ENCODE peak calls at places on chromosome 2, in six cellular contexts. One of them, this sample, is unnamed.

GRCh38 chr2:119148082-119148715 is 10.4 kb downstream of the C1QL2 start:
- DNase-seq in mammary epithelial cell: no peak
- DNase-seq in fibroblast of lung: no peak
- DNase-seq in cardiac muscle cell: no peak
- DNase-seq in thoracic aorta: no peak
- DNase-seq in aorta: no peak
- DNase-seq in this sample: no peak

GRCh38 chr2:127174176-127174575 is 45.9 kb downstream of the CYP27C1 start:
- DNase-seq in cardiac muscle cell: no peak
- DNase-seq in fibroblast of lung: peak; percentile 44
- DNase-seq in mammary epithelial cell: no peak
- DNase-seq in thoracic aorta: no peak
- DNase-seq in aorta: no peak
- DNase-seq in this sample: no peak

GRCh38 chr2:30655660-30656059 is 151.6 kb downstream of the CAPN13 start:
- DNase-seq in mammary epithelial cell: no peak
- DNase-seq in fibroblast of lung: peak; percentile 93
- DNase-seq in cardiac muscle cell: no peak
- DNase-seq in aorta: no peak
- DNase-seq in thoracic aorta: no peak
- DNase-seq in this sample: no peak

GRCh38 chr2:219168526-219168925 is 1.3 kb downstream of the SLC23A3 start:
- DNase-seq in mammary epithelial cell: no peak
- DNase-seq in fibroblast of lung: no peak
- DNase-seq in cardiac muscle cell: no peak
- DNase-seq in aorta: no peak
- DNase-seq in thoracic aorta: no peak
- DNase-seq in this sample: no peak

GRCh38 chr2:61460168-61460567 is 10.7 kb downstream of the USP34 start:
- DNase-seq in mammary epithelial cell: peak; percentile 78
- DNase-seq in fibroblast of lung: peak; percentile 78
- DNase-seq in thoracic aorta: no peak
- DNase-seq in aorta: no peak
- DNase-seq in cardiac muscle cell: no peak
- DNase-seq in this sample: no peak

GRCh38 chr2:180618570-180618969 is 361.8 kb upstream of the UBE2E3 start:
- DNase-seq in cardiac muscle cell: no peak
- DNase-seq in mammary epithelial cell: no peak
- DNase-seq in fibroblast of lung: peak; percentile 17
- DNase-seq in thoracic aorta: no peak
- DNase-seq in aorta: no peak
- DNase-seq in this sample: no peak

GRCh38 chr2:210162466-210163124 is 8.6 kb downstream of the KANSL1L start:
- DNase-seq in mammary epithelial cell: no peak
- DNase-seq in fibroblast of lung: no peak
- DNase-seq in aorta: no peak
- DNase-seq in thoracic aorta: no peak
- DNase-seq in cardiac muscle cell: no peak
- DNase-seq in this sample: no peak

GRCh38 chr2:200871151-200871550 is 6.7 kb upstream of the CLK1 start:
- DNase-seq in thoracic aorta: no peak
- DNase-seq in mammary epithelial cell: no peak
- DNase-seq in cardiac muscle cell: no peak
- DNase-seq in fibroblast of lung: no peak
- DNase-seq in aorta: no peak
- DNase-seq in this sample: no peak

GRCh38 chr2:144374163-144374661 is 145.7 kb downstream of the ZEB2 start:
- DNase-seq in mammary epithelial cell: no peak
- DNase-seq in cardiac muscle cell: no peak
- DNase-seq in aorta: no peak
- DNase-seq in thoracic aorta: no peak
- DNase-seq in fibroblast of lung: peak; percentile 82
- DNase-seq in this sample: no peak

GRCh38 chr2:61254536-61254935 is 92.5 kb downstream of the C2orf74 start:
- DNase-seq in mammary epithelial cell: no peak
- DNase-seq in aorta: no peak
- DNase-seq in thoracic aorta: no peak
- DNase-seq in cardiac muscle cell: no peak
- DNase-seq in fibroblast of lung: peak; percentile 22
- DNase-seq in this sample: no peak

GRCh38 chr2:239204876-239205468 is 195.8 kb downstream of the HDAC4 start:
- DNase-seq in fibroblast of lung: no peak
- DNase-seq in aorta: no peak
- DNase-seq in mammary epithelial cell: no peak
- DNase-seq in cardiac muscle cell: no peak
- DNase-seq in thoracic aorta: no peak
- DNase-seq in this sample: no peak

GRCh38 chr2:128196026-128196822 is 105.2 kb downstream of the UGGT1 start:
- DNase-seq in fibroblast of lung: peak; percentile 62
- DNase-seq in aorta: no peak
- DNase-seq in thoracic aorta: no peak
- DNase-seq in mammary epithelial cell: no peak
- DNase-seq in cardiac muscle cell: peak; percentile 55
- DNase-seq in this sample: no peak

GRCh38 chr2:241981076-241981700 is 111.7 kb downstream of the RTP5 start:
- DNase-seq in fibroblast of lung: no peak
- DNase-seq in aorta: no peak
- DNase-seq in mammary epithelial cell: no peak
- DNase-seq in cardiac muscle cell: no peak
- DNase-seq in thoracic aorta: no peak
- DNase-seq in this sample: no peak

GRCh38 chr2:152499921-152500320 is 164.9 kb downstream of the FMNL2 start:
- DNase-seq in cardiac muscle cell: no peak
- DNase-seq in mammary epithelial cell: no peak
- DNase-seq in aorta: no peak
- DNase-seq in fibroblast of lung: peak; percentile 44
- DNase-seq in thoracic aorta: no peak
- DNase-seq in this sample: no peak

GRCh38 chr2:160428425-160428763 is 65.2 kb downstream of the RBMS1 start:
- DNase-seq in thoracic aorta: no peak
- DNase-seq in cardiac muscle cell: no peak
- DNase-seq in aorta: no peak
- DNase-seq in fibroblast of lung: no peak
- DNase-seq in mammary epithelial cell: no peak
- DNase-seq in this sample: no peak

GRCh38 chr2:181188605-181189004 is 208.2 kb downstream of the UBE2E3 start:
- DNase-seq in thoracic aorta: no peak
- DNase-seq in aorta: no peak
- DNase-seq in cardiac muscle cell: no peak
- DNase-seq in fibroblast of lung: no peak
- DNase-seq in mammary epithelial cell: no peak
- DNase-seq in this sample: no peak

GRCh38 chr2:182379235-182379634 is 47.6 kb downstream of the PDE1A start:
- DNase-seq in cardiac muscle cell: no peak
- DNase-seq in aorta: no peak
- DNase-seq in fibroblast of lung: peak; percentile 56
- DNase-seq in mammary epithelial cell: no peak
- DNase-seq in thoracic aorta: no peak
- DNase-seq in this sample: no peak

GRCh38 chr2:74488643-74489481 is 6.0 kb downstream of the TTC31 start:
- DNase-seq in aorta: no peak
- DNase-seq in cardiac muscle cell: no peak
- DNase-seq in fibroblast of lung: no peak
- DNase-seq in thoracic aorta: no peak
- DNase-seq in mammary epithelial cell: no peak
- DNase-seq in this sample: no peak

GRCh38 chr2:33788044-33788443 is 188.9 kb upstream of the FAM98A start:
- DNase-seq in mammary epithelial cell: no peak
- DNase-seq in thoracic aorta: no peak
- DNase-seq in cardiac muscle cell: no peak
- DNase-seq in aorta: no peak
- DNase-seq in fibroblast of lung: peak; percentile 86
- DNase-seq in this sample: no peak

GRCh38 chr2:155021591-155021990 is 323.1 kb downstream of the KCNJ3 start:
- DNase-seq in thoracic aorta: no peak
- DNase-seq in cardiac muscle cell: no peak
- DNase-seq in fibroblast of lung: no peak
- DNase-seq in aorta: no peak
- DNase-seq in mammary epithelial cell: no peak
- DNase-seq in this sample: no peak

GRCh38 chr2:236943068-236943467 is 142.6 kb upstream of the COPS8 start:
- DNase-seq in mammary epithelial cell: no peak
- DNase-seq in fibroblast of lung: no peak
- DNase-seq in aorta: no peak
- DNase-seq in thoracic aorta: no peak
- DNase-seq in cardiac muscle cell: no peak
- DNase-seq in this sample: no peak

GRCh38 chr2:201450910-201451329 is 338 bp downstream of the TRAK2 start:
- DNase-seq in mammary epithelial cell: no peak
- DNase-seq in fibroblast of lung: no peak
- DNase-seq in cardiac muscle cell: no peak
- DNase-seq in thoracic aorta: no peak
- DNase-seq in aorta: no peak
- DNase-seq in this sample: no peak

GRCh38 chr2:221517362-221518121 is 54.6 kb downstream of the EPHA4 start:
- DNase-seq in fibroblast of lung: peak; percentile 96
- DNase-seq in cardiac muscle cell: no peak
- DNase-seq in thoracic aorta: no peak
- DNase-seq in mammary epithelial cell: no peak
- DNase-seq in aorta: no peak
- DNase-seq in this sample: peak; percentile 66

GRCh38 chr2:139885921-139886498 is 1105.8 kb upstream of the NXPH2 start:
- DNase-seq in fibroblast of lung: no peak
- DNase-seq in mammary epithelial cell: no peak
- DNase-seq in cardiac muscle cell: no peak
- DNase-seq in aorta: no peak
- DNase-seq in thoracic aorta: no peak
- DNase-seq in this sample: no peak

GRCh38 chr2:9543557-9543956 is 12.1 kb downstream of the ADAM17 start:
- DNase-seq in thoracic aorta: no peak
- DNase-seq in cardiac muscle cell: no peak
- DNase-seq in mammary epithelial cell: no peak
- DNase-seq in aorta: no peak
- DNase-seq in fibroblast of lung: no peak
- DNase-seq in this sample: peak; percentile 38
- H3K4me1 ChIP-seq in thoracic aorta: peaks cover 66% of the 10 kb centered on the region
- H3K4me1 ChIP-seq in cardiac muscle cell: peaks cover 3% of the 10 kb centered on the region
- H3K4me1 ChIP-seq in mammary epithelial cell: peaks cover 8% of the 10 kb centered on the region
- H3K4me1 ChIP-seq in aorta: no peaks in the 10 kb centered on the region
- H3K4me1 ChIP-seq in fibroblast of lung: peaks cover 4% of the 10 kb centered on the region
- H3K4me1 ChIP-seq in this sample: peaks cover 99% of the 10 kb centered on the region

GRCh38 chr2:207935991-207936370 is 89.3 kb downstream of the PLEKHM3 start:
- DNase-seq in cardiac muscle cell: no peak
- DNase-seq in mammary epithelial cell: no peak
- DNase-seq in thoracic aorta: no peak
- DNase-seq in aorta: no peak
- DNase-seq in fibroblast of lung: no peak
- DNase-seq in this sample: no peak
- H3K4me1 ChIP-seq in cardiac muscle cell: peaks cover 18% of the 10 kb centered on the region
- H3K4me1 ChIP-seq in mammary epithelial cell: peaks cover 8% of the 10 kb centered on the region
- H3K4me1 ChIP-seq in thoracic aorta: no peaks in the 10 kb centered on the region
- H3K4me1 ChIP-seq in aorta: no peaks in the 10 kb centered on the region
- H3K4me1 ChIP-seq in fibroblast of lung: no peaks in the 10 kb centered on the region
- H3K4me1 ChIP-seq in this sample: no peaks in the 10 kb centered on the region

DNA sequence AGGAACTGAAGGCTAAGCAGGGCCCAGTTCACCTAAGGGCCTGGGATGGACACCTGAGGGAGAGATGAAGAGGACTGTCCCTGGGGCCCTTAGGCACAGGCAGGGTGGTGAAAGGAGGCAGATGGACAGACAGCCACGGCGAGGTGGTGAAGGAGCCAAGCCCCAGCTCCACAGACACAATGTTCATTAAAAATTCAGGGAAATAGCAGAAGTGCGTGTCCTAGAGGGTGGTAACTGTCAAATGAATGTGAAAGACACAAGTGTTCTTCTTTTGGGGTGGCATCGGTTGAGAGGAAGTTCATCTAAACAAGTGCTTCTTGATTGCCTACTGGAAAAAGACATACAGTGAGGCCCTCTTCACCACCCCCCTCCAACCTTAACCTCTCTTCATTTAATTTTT is 76.2 kb upstream of the SIX2 start:
- DNase-seq in thoracic aorta: no peak
- DNase-seq in mammary epithelial cell: no peak
- DNase-seq in fibroblast of lung: no peak
- DNase-seq in cardiac muscle cell: no peak
- DNase-seq in aorta: no peak
- DNase-seq in this sample: no peak
- H3K4me1 ChIP-seq in thoracic aorta: no peaks in the 10 kb centered on the region
- H3K4me1 ChIP-seq in mammary epithelial cell: no peaks in the 10 kb centered on the region
- H3K4me1 ChIP-seq in fibroblast of lung: no peaks in the 10 kb centered on the region
- H3K4me1 ChIP-seq in cardiac muscle cell: no peaks in the 10 kb centered on the region
- H3K4me1 ChIP-seq in aorta: no peaks in the 10 kb centered on the region
- H3K4me1 ChIP-seq in this sample: peaks cover 44% of the 10 kb centered on the region

GRCh38 chr2:235026137-235026536 is 74.3 kb downstream of the SH3BP4 start:
- DNase-seq in thoracic aorta: no peak
- DNase-seq in cardiac muscle cell: no peak
- DNase-seq in aorta: no peak
- DNase-seq in mammary epithelial cell: peak; percentile 99
- DNase-seq in fibroblast of lung: peak; percentile 94
- DNase-seq in this sample: no peak
- H3K4me1 ChIP-seq in thoracic aorta: peaks cover 40% of the 10 kb centered on the region
- H3K4me1 ChIP-seq in cardiac muscle cell: peaks cover 24% of the 10 kb centered on the region
- H3K4me1 ChIP-seq in aorta: no peaks in the 10 kb centered on the region
- H3K4me1 ChIP-seq in mammary epithelial cell: peaks cover 67% of the 10 kb centered on the region
- H3K4me1 ChIP-seq in fibroblast of lung: peaks cover 49% of the 10 kb centered on the region
- H3K4me1 ChIP-seq in this sample: no peaks in the 10 kb centered on the region

DNA sequence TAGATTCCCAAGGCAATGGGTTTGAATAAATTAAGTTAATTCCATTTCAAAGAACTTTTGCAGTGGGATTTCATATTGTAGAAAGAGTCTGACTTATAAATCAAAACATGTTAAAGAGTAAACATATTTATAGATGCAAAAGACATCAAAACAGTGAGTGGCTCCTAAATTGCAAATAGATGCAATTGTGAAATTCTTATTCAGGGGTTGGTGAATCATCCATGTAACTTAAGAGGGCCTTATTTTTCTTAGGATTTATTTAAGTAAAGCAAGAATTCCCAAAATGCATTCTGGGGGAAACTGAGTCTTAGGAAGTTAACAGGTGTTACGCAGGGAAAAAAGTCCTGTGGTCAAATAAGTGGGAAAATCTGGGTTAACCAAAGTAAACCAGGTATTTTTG is 11.3 kb downstream of the TANC1 start:
- DNase-seq in aorta: no peak
- DNase-seq in cardiac muscle cell: no peak
- DNase-seq in mammary epithelial cell: no peak
- DNase-seq in thoracic aorta: no peak
- DNase-seq in fibroblast of lung: no peak
- DNase-seq in this sample: no peak
- H3K4me1 ChIP-seq in aorta: peaks cover 7% of the 10 kb centered on the region
- H3K4me1 ChIP-seq in cardiac muscle cell: peaks cover 15% of the 10 kb centered on the region
- H3K4me1 ChIP-seq in mammary epithelial cell: peaks cover 10% of the 10 kb centered on the region
- H3K4me1 ChIP-seq in thoracic aorta: peaks cover 46% of the 10 kb centered on the region
- H3K4me1 ChIP-seq in fibroblast of lung: peaks cover 2% of the 10 kb centered on the region
- H3K4me1 ChIP-seq in this sample: no peaks in the 10 kb centered on the region

GRCh38 chr2:56047136-56047535 is 123.6 kb upstream of the EFEMP1 start:
- DNase-seq in cardiac muscle cell: no peak
- DNase-seq in thoracic aorta: no peak
- DNase-seq in mammary epithelial cell: no peak
- DNase-seq in fibroblast of lung: no peak
- DNase-seq in aorta: no peak
- DNase-seq in this sample: no peak
- H3K4me1 ChIP-seq in cardiac muscle cell: no peaks in the 10 kb centered on the region
- H3K4me1 ChIP-seq in thoracic aorta: no peaks in the 10 kb centered on the region
- H3K4me1 ChIP-seq in mammary epithelial cell: no peaks in the 10 kb centered on the region
- H3K4me1 ChIP-seq in fibroblast of lung: no peaks in the 10 kb centered on the region
- H3K4me1 ChIP-seq in aorta: no peaks in the 10 kb centered on the region
- H3K4me1 ChIP-seq in this sample: no peaks in the 10 kb centered on the region

This sample was measured in OCI-LY7.